ENCODE peak calls at places on chromosomes 5 and 9, in four cellular contexts. One of them, this sample, is unnamed.

GRCh38 chr9:72497476-72498065 is 23.8 kb upstream of the TMC1 start:
- DNase-seq in body of pancreas: no peak
- DNase-seq in foreskin fibroblast: no peak
- DNase-seq in RKO: no peak
- DNase-seq in this sample: no peak

GRCh38 chr5:113218200-113218599 is 216.6 kb downstream of the TSSK1B start:
- DNase-seq in RKO: no peak
- DNase-seq in foreskin fibroblast: no peak
- DNase-seq in body of pancreas: no peak
- DNase-seq in this sample: no peak

GRCh38 chr5:56456002-56456401 is 222.9 kb upstream of the ANKRD55 start:
- DNase-seq in RKO: no peak
- DNase-seq in foreskin fibroblast: peak
- DNase-seq in body of pancreas: no peak
- DNase-seq in this sample: no peak

GRCh38 chr9:94916956-94917355 is 190.5 kb downstream of the AOPEP start:
- DNase-seq in RKO: no peak
- DNase-seq in foreskin fibroblast: no peak
- DNase-seq in body of pancreas: no peak
- DNase-seq in this sample: no peak

GRCh38 chr5:61270510-61271165 is 61.4 kb upstream of the ZSWIM6 start:
- DNase-seq in RKO: no peak
- DNase-seq in foreskin fibroblast: no peak
- DNase-seq in body of pancreas: no peak
- DNase-seq in this sample: no peak

GRCh38 chr9:29214162-29214520 is 1640.9 kb upstream of the C9orf72 start:
- DNase-seq in body of pancreas: peak
- DNase-seq in RKO: no peak
- DNase-seq in foreskin fibroblast: no peak
- DNase-seq in this sample: no peak

GRCh38 chr9:74463825-74464224 is 33.3 kb upstream of the RORB start:
- DNase-seq in body of pancreas: no peak
- DNase-seq in RKO: no peak
- DNase-seq in foreskin fibroblast: no peak
- DNase-seq in this sample: no peak

GRCh38 chr5:57033103-57033502 is 81.2 kb upstream of the MIER3 start:
- DNase-seq in foreskin fibroblast: no peak
- DNase-seq in body of pancreas: peak
- DNase-seq in RKO: no peak
- DNase-seq in this sample: no peak

GRCh38 chr5:115657883-115658233 is 32.0 kb upstream of the TMED7 start:
- DNase-seq in RKO: peak
- DNase-seq in body of pancreas: no peak
- DNase-seq in foreskin fibroblast: peak
- DNase-seq in this sample: no peak

GRCh38 chr5:179152941-179153340 is 92.8 kb downstream of the ZNF354C start:
- DNase-seq in RKO: no peak
- DNase-seq in foreskin fibroblast: no peak
- DNase-seq in body of pancreas: no peak
- DNase-seq in this sample: no peak

GRCh38 chr5:463952-464351 is 21.0 kb downstream of the EXOC3 start:
- DNase-seq in RKO: no peak
- DNase-seq in foreskin fibroblast: no peak
- DNase-seq in body of pancreas: no peak
- DNase-seq in this sample: no peak

GRCh38 chr5:1997640-1998347 is 115.1 kb upstream of the IRX4 start:
- DNase-seq in RKO: no peak
- DNase-seq in foreskin fibroblast: no peak
- DNase-seq in body of pancreas: no peak
- DNase-seq in this sample: no peak

GRCh38 chr5:171207256-171207866 is 101.7 kb upstream of the TLX3 start:
- DNase-seq in body of pancreas: peak
- DNase-seq in foreskin fibroblast: peak
- DNase-seq in RKO: peak
- DNase-seq in this sample: no peak

GRCh38 chr5:87645241-87645640 is 232.5 kb upstream of the CCNH start:
- DNase-seq in body of pancreas: no peak
- DNase-seq in foreskin fibroblast: no peak
- DNase-seq in RKO: no peak
- DNase-seq in this sample: no peak

GRCh38 chr5:131968396-131968954 is 23.0 kb upstream of the MEIKIN start:
- DNase-seq in foreskin fibroblast: no peak
- DNase-seq in body of pancreas: no peak
- DNase-seq in RKO: no peak
- DNase-seq in this sample: no peak

GRCh38 chr9:98536542-98537173 is 172.1 kb downstream of the GABBR2 start:
- DNase-seq in foreskin fibroblast: no peak
- DNase-seq in body of pancreas: peak
- DNase-seq in RKO: no peak
- DNase-seq in this sample: peak

GRCh38 chr5:132813599-132814440 is 718 bp downstream of the SOWAHA start:
- DNase-seq in foreskin fibroblast: no peak
- DNase-seq in RKO: no peak
- DNase-seq in body of pancreas: peak
- DNase-seq in this sample: no peak

This sample was measured in GM12878.